ENCODE peak calls at places on chromosomes 4 and X, in eight cellular contexts. H, X, U, F, A, K, B and N are unnamed samples.

GRCh38 chr4:86856896-86857295 is 7.7 kb upstream of the SLC10A6 start:
- DNase-seq in X (no peak), H (no peak), K (no peak), B (no peak), U (no peak), A (no peak), F (no peak), N (no peak)

GRCh38 chr4:15469402-15470148 is at the start of gene CC2D2A:
- DNase-seq in H (no peak), F (no peak), U (no peak), A (peak), B (no peak), X (peak), K (no peak), N (no peak)

GRCh38 chr4:180617203-180617602 is 1626.0 kb upstream of the TENM3 start:
- DNase-seq in A (no peak), F (peak), U (no peak), K (no peak), H (no peak), X (no peak), B (no peak), N (no peak)

GRCh38 chr4:186554485-186554884 is 882 bp downstream of the MTNR1A start:
- DNase-seq in X (no peak), K (no peak), A (peak), B (no peak), H (no peak), U (no peak), F (no peak), N (no peak)

GRCh38 chr4:170057851-170058250 is 31.7 kb upstream of the MFAP3L start:
- DNase-seq in A (no peak), X (no peak), U (no peak), H (no peak), K (no peak), F (no peak), B (no peak), N (no peak)

GRCh38 chr4:154584259-154584658 is 6.3 kb downstream of the FGA start:
- DNase-seq in A (no peak), U (no peak), K (no peak), X (no peak), H (no peak), F (no peak), B (no peak), N (no peak)

GRCh38 chrX:101550825-101551767 is 749 bp downstream of the ARMCX1 start:
- DNase-seq in K (no peak), F (peak), B (no peak), A (peak), U (no peak), H (no peak), X (peak), N (no peak)

GRCh38 chr4:152605641-152606304 is 69.9 kb upstream of the FBXW7 start:
- DNase-seq in K (no peak), U (no peak), B (no peak), A (no peak), H (no peak), F (peak), X (no peak), N (no peak)

GRCh38 chr4:105473340-105474109 is at the start of gene PPA2:
- DNase-seq in X (peak), H (peak), U (peak), F (peak), A (peak), B (peak), K (peak), N (peak)

GRCh38 chr4:147528054-147528453 is 47.2 kb downstream of the EDNRA start:
- DNase-seq in H (no peak), U (no peak), F (no peak), A (no peak), X (no peak), K (no peak), B (no peak), N (no peak)

GRCh38 chr4:28558871-28559270 is 1698.2 kb downstream of the STIM2 start:
- DNase-seq in A (no peak), H (no peak), K (no peak), X (no peak), B (no peak), U (no peak), F (no peak), N (no peak)

GRCh38 chr4:26273308-26273980 is 47.4 kb upstream of the RBPJ start:
- DNase-seq in H (no peak), F (no peak), B (no peak), A (no peak), X (no peak), U (no peak), K (no peak), N (no peak)

GRCh38 chr4:174403177-174403543 is 119.1 kb downstream of the HPGD start:
- DNase-seq in H (no peak), X (no peak), F (no peak), U (no peak), K (no peak), B (no peak), A (no peak), N (no peak)

GRCh38 chr4:3869661-3870566 is 103.7 kb downstream of the ADRA2C start:
- DNase-seq in K (no peak), B (no peak), X (no peak), F (no peak), A (no peak), H (no peak), U (no peak), N (no peak)

GRCh38 chr4:48334900-48335384 is 6.4 kb upstream of the SLAIN2 start:
- DNase-seq in A (no peak), X (no peak), H (no peak), K (no peak), B (no peak), U (no peak), F (no peak), N (no peak)

GRCh38 chr4:2800691-2801596 is 8.1 kb downstream of the SH3BP2 start:
- DNase-seq in B (peak), H (no peak), A (peak), F (peak), K (no peak), U (no peak), X (no peak), N (no peak)

GRCh38 chr4:7539659-7540058 is 104.9 kb upstream of the PSAPL1 start:
- DNase-seq in F (peak), U (no peak), X (peak), H (peak), A (peak), K (no peak), B (peak), N (no peak)

GRCh38 chr4:86967798-86968197 is 33.0 kb downstream of the AFF1 start:
- DNase-seq in U (no peak), B (no peak), H (no peak), X (no peak), A (no peak), K (no peak), F (no peak), N (no peak)

GRCh38 chrX:142186103-142186502 is 19.0 kb downstream of the MAGEC2 start:
- DNase-seq in F (no peak), X (no peak), K (no peak), A (no peak), H (no peak), U (no peak), B (no peak), N (no peak)

GRCh38 chr4:7890635-7891393 is 48.8 kb downstream of the AFAP1 start:
- DNase-seq in B (no peak), U (peak), K (no peak), X (no peak), F (peak), H (no peak), A (no peak), N (no peak)

GRCh38 chr4:158051401-158052235 is 121.2 kb downstream of the GASK1B start:
- DNase-seq in K (no peak), B (no peak), A (no peak), X (no peak), H (no peak), U (no peak), F (no peak), N (no peak)

GRCh38 chrX:10350991-10351390 is 194.2 kb downstream of the CLCN4 start:
- DNase-seq in A (no peak), U (no peak), K (no peak), B (no peak), X (no peak), H (no peak), F (no peak), N (no peak)

GRCh38 chrX:107562482-107562881 is 65.8 kb upstream of the PRPS1 start:
- DNase-seq in H (no peak), K (no peak), B (no peak), A (no peak), F (no peak), X (no peak), U (no peak), N (no peak)

GRCh38 chrX:118726887-118727685 is at the start of gene IL13RA1:
- DNase-seq in F (peak), H (no peak), U (peak), X (no peak), K (peak), A (peak), B (peak), N (no peak)

GRCh38 chrX:152823657-152824056 is 6.9 kb downstream of the CETN2 start:
- DNase-seq in A (no peak), K (no peak), U (no peak), H (no peak), F (no peak), B (no peak), X (no peak), N (no peak)

GRCh38 chrX:107700317-107700774 is 72.0 kb downstream of the PRPS1 start:
- DNase-seq in K (no peak), H (no peak), B (no peak), F (no peak), X (no peak), A (no peak), U (no peak), N (no peak)

GRCh38 chrX:113275769-113276168 is 435.1 kb upstream of the AMOT start:
- DNase-seq in A (no peak), K (no peak), H (no peak), F (no peak), B (no peak), X (no peak), U (no peak), N (no peak)

GRCh38 chrX:109632906-109633504 is 8.0 kb upstream of the KCNE5 start:
- DNase-seq in U (no peak), K (no peak), H (no peak), B (no peak), F (peak), X (no peak), A (peak), N (peak)

GRCh38 chr4:98720871-98721480 is 62.6 kb upstream of the TSPAN5 start:
- DNase-seq in H (no peak), F (no peak), K (no peak), A (no peak), B (no peak), X (no peak), U (no peak), N (no peak)

GRCh38 chrX:110125435-110125834 is 122.5 kb downstream of the TMEM164 start:
- DNase-seq in U (peak), X (no peak), A (no peak), B (no peak), F (peak), K (no peak), H (no peak), N (no peak)

GRCh38 chr4:128757712-128758111 is 51.8 kb upstream of the JADE1 start:
- DNase-seq in U (peak), B (no peak), X (no peak), A (no peak), F (no peak), K (no peak), H (no peak), N (no peak)

GRCh38 chrX:13965531-13965930 is 64.2 kb downstream of the GEMIN8 start:
- DNase-seq in X (no peak), K (no peak), F (no peak), H (no peak), U (no peak), A (no peak), B (no peak), N (no peak)

GRCh38 chrX:65821721-65822496 is 154.5 kb downstream of the MSN start:
- DNase-seq in X (peak), B (peak), U (no peak), K (no peak), H (peak), F (no peak), A (no peak), N (no peak)

GRCh38 chr4:19030536-19030935 is 1009.0 kb upstream of the LCORL start:
- DNase-seq in K (no peak), F (no peak), H (no peak), U (no peak), X (no peak), A (no peak), B (no peak), N (no peak)

GRCh38 chr4:140252144-140252741 is 98.3 kb upstream of the MAML3 start:
- DNase-seq in K (no peak), B (no peak), F (peak), X (no peak), H (no peak), A (peak), U (no peak), N (no peak)

GRCh38 chr4:183190900-183191527 is 92.0 kb downstream of the WWC2 start:
- DNase-seq in U (no peak), F (no peak), X (no peak), A (no peak), H (no peak), K (no peak), B (no peak), N (no peak)

GRCh38 chr4:98148856-98149255 is 5.6 kb upstream of the STPG2 start:
- DNase-seq in X (no peak), B (no peak), H (no peak), A (no peak), F (no peak), K (no peak), U (no peak), N (no peak)

GRCh38 chrX:72272868-72273267 is 4.2 kb downstream of the RPS4X start:
- DNase-seq in K (no peak), A (no peak), B (no peak), F (no peak), H (no peak), U (no peak), X (no peak), N (no peak)

GRCh38 chr4:158821228-158822009 is 52.6 kb downstream of the FNIP2 start:
- DNase-seq in B (no peak), X (no peak), F (no peak), K (no peak), U (no peak), A (no peak), H (no peak), N (no peak)